ENCODE peak calls at places on chromosomes 13 and 19, in seven cellular contexts. Z is foreskin keratinocyte; M is NCI-H1417; P is AG08396; Y is non-pigmented ciliary epithelial cell; C is activated naive CD4-positive, alpha-beta T cell treated with anti-CD3 and anti-CD28 coated beads for 36 hours; N is activated CD4-positive, CD25-positive, alpha-beta regulatory T cell treated with anti-CD3 and anti-CD28 coated beads, Interleukin-2, amount 50 U/mL, for 16 hours. S is an unnamed sample.

GRCh38 chr13:100608906-100609305 is 20.3 kb upstream of the GGACT start:
- DNase-seq in Y (no peak), N (no peak), Z (no peak), C (peak; percentile 30), P (no peak), M (no peak), S (no peak)

GRCh38 chr13:114115191-114115671 is 17.2 kb downstream of the RASA3 start:
- DNase-seq in P (peak; percentile 59), Y (no peak), C (peak; percentile 56), M (no peak), Z (peak; percentile 38), N (no peak), S (no peak)

GRCh38 chr19:51735759-51736449 is 12.1 kb upstream of the HAS1 start:
- DNase-seq in C (no peak), P (no peak), N (no peak), Z (no peak), M (no peak), Y (peak; percentile 76), S (no peak)

GRCh38 chr13:99275093-99275469 is 16.9 kb upstream of the GPR18 start:
- DNase-seq in Z (peak; percentile 16), P (peak; percentile 33), Y (peak; percentile 43), C (peak; percentile 76), M (no peak), N (no peak), S (no peak)

GRCh38 chr19:18225355-18225701 is 910 bp downstream of the PDE4C start:
- DNase-seq in P (no peak), C (no peak), Y (no peak), Z (no peak), N (no peak), M (no peak), S (no peak)

GRCh38 chr13:102460806-102461205 is 59.0 kb upstream of the FGF14 start:
- DNase-seq in P (no peak), M (no peak), C (no peak), Y (no peak), Z (no peak), N (no peak), S (no peak)

GRCh38 chr13:73859841-73860240 is 274.4 kb downstream of the KLF12 start:
- DNase-seq in P (no peak), N (no peak), Y (no peak), Z (no peak), C (no peak), M (no peak), S (no peak)

GRCh38 chr19:9986787-9987281 is 23.5 kb downstream of the COL5A3 start:
- DNase-seq in M (no peak), Z (no peak), Y (no peak), C (no peak), N (no peak), P (no peak), S (no peak)

GRCh38 chr19:34556500-34556899 is 74.9 kb downstream of the WTIP start:
- DNase-seq in C (peak; percentile 65), M (peak; percentile 4), N (no peak), Y (no peak), Z (no peak), P (no peak), S (no peak)

GRCh38 chr13:109255457-109255856 is 530.9 kb downstream of the IRS2 start:
- DNase-seq in M (no peak), N (no peak), Y (no peak), P (no peak), C (no peak), Z (no peak), S (no peak)

GRCh38 chr19:34171877-34172660 is at the start of gene LSM14A:
- DNase-seq in N (peak; percentile 75), C (peak; percentile 90), Y (peak; percentile 55), M (peak; percentile 88), P (peak; percentile 96), Z (peak; percentile 62), S (no peak)

GRCh38 chr13:86862137-86862536 is 809.0 kb upstream of the SLITRK5 start:
- DNase-seq in N (no peak), Y (no peak), Z (no peak), M (no peak), C (no peak), P (no peak), S (no peak)

GRCh38 chr19:46787331-46788100 is 878 bp downstream of the SLC1A5 start:
- DNase-seq in M (peak; percentile 68), Z (no peak), Y (no peak), N (peak; percentile 5), C (peak; percentile 47), P (peak; percentile 63), S (no peak)

GRCh38 chr19:46660601-46661019 is 372 bp downstream of the DACT3 start:
- DNase-seq in N (no peak), C (no peak), M (no peak), Z (no peak), P (no peak), Y (no peak), S (no peak)

GRCh38 chr19:28638445-28638844 is 574.5 kb downstream of the UQCRFS1 start:
- DNase-seq in P (no peak), M (no peak), Y (no peak), N (no peak), Z (no peak), C (no peak), S (no peak)

GRCh38 chr19:50214699-50215543 is 11.5 kb downstream of the MYH14 start:
- DNase-seq in Y (no peak), P (no peak), C (no peak), Z (no peak), M (peak; percentile 84), N (no peak), S (no peak)

GRCh38 chr13:60571571-60571970 is 174.6 kb downstream of the TDRD3 start:
- DNase-seq in C (no peak), N (no peak), P (no peak), M (no peak), Y (no peak), Z (no peak), S (no peak)

GRCh38 chr13:111940892-111941291 is 126.1 kb upstream of the SOX1 start:
- DNase-seq in Y (no peak), C (no peak), N (no peak), Z (no peak), P (no peak), M (peak; percentile 70), S (no peak)

GRCh38 chr19:46221981-46222610 is 7.4 kb upstream of the IGFL1 start:
- DNase-seq in N (no peak), Y (peak; percentile 6), Z (peak; percentile 65), M (no peak), P (peak; percentile 86), C (no peak), S (no peak)

GRCh38 chr13:67568205-67568604 is 338.1 kb upstream of the PCDH9 start:
- DNase-seq in N (no peak), Y (no peak), M (no peak), P (no peak), Z (no peak), C (no peak), S (no peak)

GRCh38 chr19:29320076-29320475 is 107.1 kb upstream of the UQCRFS1 start:
- DNase-seq in P (no peak), M (peak; percentile 29), N (no peak), Y (no peak), Z (no peak), C (no peak), S (no peak)

GRCh38 chr19:6417713-6418561 is 6.7 kb downstream of the KHSRP start:
- DNase-seq in Y (no peak), P (peak; percentile 72), N (no peak), C (no peak), M (peak; percentile 15), Z (no peak), S (no peak)

GRCh38 chr13:94335786-94336357 is 143.6 kb downstream of the DCT start:
- DNase-seq in N (no peak), C (no peak), M (no peak), Z (no peak), Y (no peak), P (no peak), S (no peak)

GRCh38 chr13:108963846-108964600 is 334.6 kb downstream of the MYO16 start:
- DNase-seq in N (no peak), P (peak; percentile 31), C (no peak), Y (no peak), Z (peak; percentile 96), M (no peak), S (no peak)

GRCh38 chr13:98397221-98397620 is 179.7 kb downstream of the STK24 start:
- DNase-seq in Z (no peak), P (peak; percentile 25), C (no peak), M (peak; percentile 46), N (no peak), Y (no peak), S (no peak)

GRCh38 chr19:29383696-29384095 is 142.1 kb upstream of the VSTM2B start:
- DNase-seq in Y (no peak), C (no peak), M (no peak), P (no peak), N (no peak), Z (no peak), S (no peak)

GRCh38 chr13:77389617-77389984 is 62.7 kb upstream of the MYCBP2 start:
- DNase-seq in C (no peak), M (peak; percentile 38), Z (no peak), N (no peak), Y (no peak), P (no peak), S (no peak)

GRCh38 chr19:17479325-17479791 is 9.0 kb downstream of the SLC27A1 start:
- DNase-seq in M (no peak), Z (no peak), N (no peak), Y (no peak), C (no peak), P (no peak), S (no peak)

GRCh38 chr13:74206061-74206561 is 71.9 kb upstream of the KLF12 start:
- DNase-seq in M (no peak), Y (peak; percentile 83), Z (peak; percentile 10), P (peak; percentile 33), N (no peak), C (no peak), S (no peak)

GRCh38 chr19:55626350-55626749 is 2.0 kb upstream of the ZNF784 start:
- DNase-seq in Z (no peak), Y (no peak), C (peak; percentile 79), M (no peak), P (no peak), N (no peak), S (no peak)

GRCh38 chr19:34851277-34851804 is 75.4 kb upstream of the ZNF30 start:
- DNase-seq in C (no peak), P (no peak), M (peak; percentile 24), Z (no peak), N (no peak), Y (no peak), S (no peak)

GRCh38 chr13:46961719-46962118 is 64.9 kb upstream of the HTR2A start:
- DNase-seq in C (peak; percentile 8), M (no peak), Z (peak; percentile 43), P (peak; percentile 65), Y (peak; percentile 67), N (no peak), S (no peak)

GRCh38 chr13:25677956-25678355 is 306.2 kb downstream of the ATP8A2 start:
- DNase-seq in M (peak; percentile 15), P (no peak), N (no peak), Y (no peak), C (no peak), Z (no peak), S (no peak)

GRCh38 chr19:29751932-29752331 is 36.9 kb upstream of the C19orf12 start:
- DNase-seq in Y (no peak), M (no peak), Z (no peak), N (no peak), C (no peak), P (no peak), S (no peak)

GRCh38 chr13:31236211-31236786 is 36.5 kb downstream of the B3GLCT start:
- DNase-seq in Z (no peak), M (peak; percentile 38), Y (peak; percentile 13), N (no peak), C (no peak), P (peak; percentile 40), S (no peak)

GRCh38 chr13:38871275-38871674 is 119.4 kb downstream of the STOML3 start:
- DNase-seq in C (no peak), M (no peak), Y (no peak), N (no peak), P (no peak), Z (no peak), S (no peak)

S was measured in SK-N-MC.